ENCODE peak calls at places on chromosome 10, in four cellular contexts. Q, H, F and Y are unnamed samples.
A peak's percentile ranks its signal among the peaks of the same experiment; 100 is the strongest.

GRCh38 chr10:58969578-58969977 is 206.9 kb upstream of the PHYHIPL start:
- DNase-seq in F (peak; percentile 14), Q (no peak), H (no peak), Y (no peak)

GRCh38 chr10:86970152-86970886 is 2.0 kb downstream of the ADIRF start:
- DNase-seq in H (no peak), Q (no peak), F (peak; percentile 56), Y (peak; percentile 54)

GRCh38 chr10:88245974-88246511 is 337.1 kb downstream of the RNLS start:
- DNase-seq in Q (no peak), H (no peak), F (no peak), Y (no peak)

GRCh38 chr10:92267343-92267742 is 23.5 kb downstream of the CPEB3 start:
- DNase-seq in Q (no peak), H (no peak), F (no peak), Y (no peak)

GRCh38 chr10:126350216-126350992 is 37.9 kb downstream of the ADAM12 start:
- DNase-seq in Q (no peak), F (peak; percentile 99), H (peak; percentile 20), Y (peak; percentile 99)

GRCh38 chr10:123043409-123043925 is 34.7 kb downstream of the ACADSB start:
- DNase-seq in F (peak; percentile 49), H (peak; percentile 21), Q (peak; percentile 45), Y (peak; percentile 76)

GRCh38 chr10:18545626-18546025 is 105.8 kb downstream of the NSUN6 start:
- DNase-seq in H (no peak), F (no peak), Q (no peak), Y (no peak)

GRCh38 chr10:77586719-77587423 is 50.7 kb downstream of the KCNMA1 start:
- DNase-seq in F (no peak), H (no peak), Q (no peak), Y (no peak)

GRCh38 chr10:92290076-92290836 is 622 bp downstream of the CPEB3 start:
- DNase-seq in Q (peak; percentile 46), H (peak; percentile 69), F (peak; percentile 20), Y (peak; percentile 50)

GRCh38 chr10:62048473-62048872 is 147.0 kb downstream of the ARID5B start:
- DNase-seq in H (no peak), Q (no peak), F (no peak), Y (no peak)

GRCh38 chr10:6062101-6062771 is at the start of gene IL2RA:
- DNase-seq in F (no peak), Q (peak; percentile 43), H (no peak), Y (no peak)

GRCh38 chr10:23070819-23071218 is 24.6 kb upstream of the MSRB2 start:
- DNase-seq in H (no peak), F (no peak), Q (no peak), Y (no peak)

GRCh38 chr10:121788717-121789116 is 139.1 kb downstream of the ATE1 start:
- DNase-seq in Q (no peak), H (no peak), F (no peak), Y (no peak)

GRCh38 chr10:119045561-119045960 is 16.0 kb downstream of the NANOS1 start:
- DNase-seq in Q (no peak), F (no peak), H (no peak), Y (no peak)

GRCh38 chr10:93992400-93993030 is 1.2 kb upstream of the PLCE1 start:
- DNase-seq in F (peak; percentile 51), Q (no peak), H (no peak), Y (peak; percentile 58)

GRCh38 chr10:61023053-61023452 is 79.1 kb upstream of the RHOBTB1 start:
- DNase-seq in H (no peak), Q (no peak), F (no peak), Y (no peak)

GRCh38 chr10:12501851-12502525 is 152.6 kb downstream of the CAMK1D start:
- DNase-seq in H (no peak), Q (no peak), F (no peak), Y (no peak)

GRCh38 chr10:119090968-119091367 is 10.4 kb upstream of the EIF3A start:
- DNase-seq in F (peak; percentile 38), H (no peak), Q (no peak), Y (no peak)

GRCh38 chr10:31963598-31963980 is 35.0 kb upstream of the ARHGAP12 start:
- DNase-seq in F (no peak), Q (no peak), H (no peak), Y (no peak)

GRCh38 chr10:104035817-104036384 is 49.8 kb downstream of the COL17A1 start:
- DNase-seq in Q (no peak), H (no peak), F (no peak), Y (no peak)

GRCh38 chr10:73819513-73820093 is 8.2 kb upstream of the NDST2 start:
- DNase-seq in F (no peak), Q (no peak), H (no peak), Y (no peak)

GRCh38 chr10:74921744-74922143 is 95.3 kb downstream of the KAT6B start:
- DNase-seq in H (no peak), Q (no peak), F (peak; percentile 75), Y (no peak)

GRCh38 chr10:112177247-112177646 is 6.3 kb downstream of the GPAM start:
- DNase-seq in H (no peak), Q (no peak), F (no peak), Y (no peak)

GRCh38 chr10:61752111-61753011 is 89.6 kb downstream of the CABCOCO1 start:
- DNase-seq in Q (no peak), H (no peak), F (peak; percentile 86), Y (peak; percentile 85)

GRCh38 chr10:17209931-17210330 is 8.5 kb upstream of the TRDMT1 start:
- DNase-seq in Q (no peak), H (no peak), F (no peak), Y (peak; percentile 19)

GRCh38 chr10:21617267-21617666 is 83.2 kb downstream of the MLLT10 start:
- DNase-seq in F (no peak), H (no peak), Q (peak; percentile 71), Y (no peak)

GRCh38 chr10:29798876-29799690 is 164.3 kb upstream of the SVIL start:
- DNase-seq in Q (no peak), H (no peak), F (no peak), Y (no peak)

GRCh38 chr10:120970595-120971529 is 119.7 kb downstream of the WDR11 start:
- DNase-seq in H (no peak), F (no peak), Q (no peak), Y (no peak)

GRCh38 chr10:99930731-99931550 is 78.8 kb downstream of the DNMBP start:
- DNase-seq in Q (no peak), H (no peak), F (peak; percentile 32), Y (peak; percentile 96)

GRCh38 chr10:129742742-129743550 is 221.1 kb downstream of the EBF3 start:
- DNase-seq in F (no peak), H (no peak), Q (no peak), Y (no peak)

GRCh38 chr10:77456414-77456813 is 181.2 kb downstream of the KCNMA1 start:
- DNase-seq in H (no peak), F (no peak), Q (no peak), Y (no peak)

GRCh38 chr10:239109-239508 is 103.9 kb downstream of the ZMYND11 start:
- DNase-seq in F (peak; percentile 18), Q (no peak), H (no peak), Y (peak; percentile 7)

GRCh38 chr10:84727398-84727797 is 399.0 kb downstream of the CCSER2 start:
- DNase-seq in F (no peak), Q (no peak), H (no peak), Y (no peak)

GRCh38 chr10:115653473-115653872 is 560.3 kb downstream of the ATRNL1 start:
- DNase-seq in F (no peak), Q (no peak), H (no peak), Y (no peak)

GRCh38 chr10:81027223-81027622 is 489.5 kb downstream of the SH2D4B start:
- DNase-seq in F (no peak), Q (no peak), H (no peak), Y (peak; percentile 7)

GRCh38 chr10:52314822-52315552 is 906 bp downstream of the DKK1 start:
- DNase-seq in F (no peak), Q (no peak), H (peak; percentile 14), Y (no peak)

GRCh38 chr10:63423489-63423888 is 42.3 kb downstream of the JMJD1C start:
- DNase-seq in F (no peak), Q (no peak), H (no peak), Y (no peak)

GRCh38 chr10:102027261-102027660 is 28.7 kb downstream of the ARMH3 start:
- DNase-seq in H (no peak), F (no peak), Q (no peak), Y (no peak)

GRCh38 chr10:22103701-22104100 is 100.2 kb upstream of the DNAJC1 start:
- DNase-seq in H (no peak), Q (no peak), F (no peak), Y (no peak)